ENCODE peak calls at places on chromosomes 2 and 18, in four cellular contexts. One of them, this sample, is unnamed.

GRCh38 chr2:237639441-237640220 is 12.2 kb downstream of the LRRFIP1 start:
- DNase-seq in cardiac muscle cell: no peak
- DNase-seq in prostate gland: no peak
- DNase-seq in sigmoid colon: no peak
- DNase-seq in this sample: no peak

GRCh38 chr2:240566203-240567136 is 1.8 kb upstream of the RNPEPL1 start:
- DNase-seq in prostate gland: peak; percentile 89
- DNase-seq in cardiac muscle cell: peak; percentile 91
- DNase-seq in sigmoid colon: peak; percentile 98
- DNase-seq in this sample: peak; percentile 91

GRCh38 chr2:140539506-140539905 is 1591.3 kb downstream of the LRP1B start:
- DNase-seq in sigmoid colon: no peak
- DNase-seq in prostate gland: no peak
- DNase-seq in cardiac muscle cell: no peak
- DNase-seq in this sample: no peak

GRCh38 chr2:234773129-234773528 is 178.7 kb upstream of the SH3BP4 start:
- DNase-seq in cardiac muscle cell: no peak
- DNase-seq in sigmoid colon: no peak
- DNase-seq in prostate gland: no peak
- DNase-seq in this sample: no peak

GRCh38 chr2:74766780-74767179 is 67.1 kb upstream of the HK2 start:
- DNase-seq in prostate gland: no peak
- DNase-seq in cardiac muscle cell: no peak
- DNase-seq in sigmoid colon: no peak
- DNase-seq in this sample: no peak

GRCh38 chr2:195319112-195319460 is 337.9 kb upstream of the SLC39A10 start:
- DNase-seq in cardiac muscle cell: peak; percentile 49
- DNase-seq in prostate gland: no peak
- DNase-seq in sigmoid colon: no peak
- DNase-seq in this sample: no peak

GRCh38 chr2:60641866-60642788 is 88.7 kb upstream of the BCL11A start:
- DNase-seq in prostate gland: peak; percentile 7
- DNase-seq in cardiac muscle cell: peak; percentile 68
- DNase-seq in sigmoid colon: no peak
- DNase-seq in this sample: no peak

GRCh38 chr2:142877265-142877756 is at the start of gene KYNU:
- DNase-seq in prostate gland: no peak
- DNase-seq in cardiac muscle cell: peak; percentile 30
- DNase-seq in sigmoid colon: no peak
- DNase-seq in this sample: no peak

GRCh38 chr2:240139011-240139441 is 1.4 kb downstream of the OTOS start:
- DNase-seq in cardiac muscle cell: no peak
- DNase-seq in sigmoid colon: no peak
- DNase-seq in prostate gland: no peak
- DNase-seq in this sample: no peak

GRCh38 chr2:14388724-14389123 is 243.8 kb upstream of the LRATD1 start:
- DNase-seq in sigmoid colon: no peak
- DNase-seq in cardiac muscle cell: no peak
- DNase-seq in prostate gland: no peak
- DNase-seq in this sample: no peak

GRCh38 chr2:39902103-39902502 is 123.0 kb upstream of the THUMPD2 start:
- DNase-seq in sigmoid colon: no peak
- DNase-seq in prostate gland: no peak
- DNase-seq in cardiac muscle cell: no peak
- DNase-seq in this sample: no peak

GRCh38 chr2:43430489-43430888 is 165.3 kb downstream of the THADA start:
- DNase-seq in sigmoid colon: no peak
- DNase-seq in cardiac muscle cell: no peak
- DNase-seq in prostate gland: no peak
- DNase-seq in this sample: no peak

GRCh38 chr2:161150704-161151103 is 9.5 kb upstream of the TANK start:
- DNase-seq in cardiac muscle cell: no peak
- DNase-seq in sigmoid colon: no peak
- DNase-seq in prostate gland: no peak
- DNase-seq in this sample: no peak

GRCh38 chr2:97670471-97670870 is 958 bp downstream of the C2orf92 start:
- DNase-seq in cardiac muscle cell: no peak
- DNase-seq in prostate gland: no peak
- DNase-seq in sigmoid colon: no peak
- DNase-seq in this sample: no peak

GRCh38 chr18:33957705-33958104 is 267.0 kb downstream of the NOL4 start:
- DNase-seq in sigmoid colon: no peak
- DNase-seq in prostate gland: no peak
- DNase-seq in cardiac muscle cell: no peak
- DNase-seq in this sample: no peak

DNA sequence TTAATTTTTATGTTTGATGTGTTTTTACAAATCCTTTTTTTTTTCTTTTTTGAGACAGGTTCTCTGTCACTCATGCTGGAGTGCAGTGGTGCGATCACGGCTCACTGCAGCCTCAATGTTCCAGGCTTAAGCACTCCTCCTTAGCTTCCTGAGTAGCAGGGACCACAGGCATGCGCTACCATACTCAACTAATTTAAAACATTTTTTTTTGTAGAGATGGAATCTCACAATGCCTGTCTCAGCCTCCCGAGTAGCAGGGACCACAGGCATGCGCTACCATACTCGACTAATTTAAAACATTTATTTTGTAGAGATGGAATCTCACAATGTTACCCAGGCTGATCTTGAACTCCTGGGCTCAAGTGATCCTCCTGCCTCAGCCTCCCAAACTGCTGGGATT is 3.2 kb downstream of the NOTO start:
- DNase-seq in sigmoid colon: no peak
- DNase-seq in cardiac muscle cell: no peak
- DNase-seq in prostate gland: no peak
- DNase-seq in this sample: no peak
- H3K27me3 ChIP-seq in sigmoid colon: peaks cover 55% of the 10 kb centered on the region
- H3K27me3 ChIP-seq in cardiac muscle cell: peaks cover 83% of the 10 kb centered on the region
- H3K27me3 ChIP-seq in prostate gland: no peaks in the 10 kb centered on the region
- H3K27me3 ChIP-seq in this sample: no peaks in the 10 kb centered on the region

GRCh38 chr2:38529208-38529607 is 73.5 kb downstream of the HNRNPLL start:
- DNase-seq in prostate gland: no peak
- DNase-seq in sigmoid colon: no peak
- DNase-seq in cardiac muscle cell: no peak
- DNase-seq in this sample: no peak
- H3K27me3 ChIP-seq in prostate gland: no peaks in the 10 kb centered on the region
- H3K27me3 ChIP-seq in sigmoid colon: no peaks in the 10 kb centered on the region
- H3K27me3 ChIP-seq in cardiac muscle cell: no peaks in the 10 kb centered on the region
- H3K27me3 ChIP-seq in this sample: no peaks in the 10 kb centered on the region

GRCh38 chr18:74556166-74556565 is 21.9 kb downstream of the CNDP1 start:
- DNase-seq in sigmoid colon: no peak
- DNase-seq in cardiac muscle cell: no peak
- DNase-seq in prostate gland: no peak
- DNase-seq in this sample: no peak

GRCh38 chr18:74562775-74563174 is 28.5 kb downstream of the CNDP1 start:
- DNase-seq in prostate gland: no peak
- DNase-seq in sigmoid colon: no peak
- DNase-seq in cardiac muscle cell: no peak
- DNase-seq in this sample: no peak

GRCh38 chr18:74564012-74564411 is 29.7 kb downstream of the CNDP1 start:
- DNase-seq in cardiac muscle cell: no peak
- DNase-seq in prostate gland: no peak
- DNase-seq in sigmoid colon: no peak
- DNase-seq in this sample: no peak

GRCh38 chr18:74562080-74562725 is 27.9 kb downstream of the CNDP1 start:
- DNase-seq in sigmoid colon: no peak
- DNase-seq in cardiac muscle cell: no peak
- DNase-seq in prostate gland: no peak
- DNase-seq in this sample: peak; percentile 36

DNA sequence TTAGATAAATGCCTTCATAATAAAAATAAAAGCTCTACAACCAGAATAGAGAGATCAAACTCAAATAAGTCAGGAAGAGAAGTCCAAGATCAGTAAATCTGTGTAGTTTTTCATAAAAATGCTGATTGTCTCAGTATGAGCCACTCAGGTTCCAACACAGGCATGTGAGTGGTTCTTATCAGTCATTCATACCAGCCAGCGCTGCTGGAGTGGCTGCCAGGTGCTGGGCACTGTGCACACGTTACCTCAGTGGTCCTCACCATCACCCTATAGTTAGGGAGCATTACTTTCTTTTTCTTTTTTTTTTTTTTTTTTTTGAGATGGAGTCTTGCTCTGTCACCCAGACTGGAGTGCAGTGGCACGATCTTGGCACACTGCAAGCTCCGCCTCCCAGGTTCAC is 23.8 kb downstream of the CNDP1 start:
- DNase-seq in sigmoid colon: no peak
- DNase-seq in prostate gland: no peak
- DNase-seq in cardiac muscle cell: no peak
- DNase-seq in this sample: no peak
- H3K27me3 ChIP-seq in sigmoid colon: no peaks in the 10 kb centered on the region
- H3K27me3 ChIP-seq in prostate gland: no peaks in the 10 kb centered on the region
- H3K27me3 ChIP-seq in cardiac muscle cell: peaks cover 2% of the 10 kb centered on the region
- H3K27me3 ChIP-seq in this sample: no peaks in the 10 kb centered on the region

DNA sequence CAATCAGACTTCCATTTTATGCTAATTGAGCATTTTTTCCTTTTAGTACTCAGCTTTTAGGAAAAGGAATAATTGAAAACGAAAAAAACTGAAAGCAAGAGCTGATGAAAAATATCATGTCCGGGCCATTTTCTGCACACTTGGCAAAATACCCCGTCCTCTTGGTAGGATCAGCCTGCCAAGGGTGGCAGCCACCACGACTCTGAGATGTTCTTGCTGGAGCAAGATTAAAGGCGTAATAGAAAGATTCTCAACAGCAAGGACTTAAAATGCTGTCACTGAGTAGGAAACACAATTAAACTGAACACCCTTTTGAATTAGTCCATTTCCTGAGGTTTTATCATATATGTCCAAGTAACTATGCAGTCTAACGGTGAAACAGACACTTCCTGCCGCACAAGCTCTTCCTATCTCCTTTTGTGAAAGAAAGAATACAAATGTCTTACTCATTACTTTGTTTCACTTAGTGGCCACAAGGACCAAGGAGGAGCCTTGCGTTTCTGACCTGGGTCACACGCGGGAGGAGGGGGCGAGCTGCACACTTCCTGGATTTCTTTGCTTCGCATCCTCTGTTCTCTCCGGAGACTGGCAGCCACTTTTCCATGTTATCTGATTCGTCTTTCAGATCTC is 222.7 kb downstream of the PIEZO2 start:
- DNase-seq in prostate gland: no peak
- DNase-seq in cardiac muscle cell: peak; percentile 68
- DNase-seq in sigmoid colon: no peak
- DNase-seq in this sample: no peak
- H3K27me3 ChIP-seq in prostate gland: no peaks in the 10 kb centered on the region
- H3K27me3 ChIP-seq in cardiac muscle cell: no peaks in the 10 kb centered on the region
- H3K27me3 ChIP-seq in sigmoid colon: no peaks in the 10 kb centered on the region
- H3K27me3 ChIP-seq in this sample: no peaks in the 10 kb centered on the region